ENCODE peak calls at places on chromosome 15, in six cellular contexts. U, W, J, I, O and S are unnamed samples.
A peak's percentile ranks its signal among the peaks of the same experiment; 100 is the strongest.

GRCh38 chr15:36688310-36689102 is 109.1 kb downstream of the CDIN1 start:
- DNase-seq in U (no peak), O (no peak), I (no peak), J (peak; percentile 41), W (peak; percentile 0), S (no peak)

GRCh38 chr15:73867956-73868355 is 5.4 kb upstream of the TBC1D21 start:
- DNase-seq in O (no peak), U (no peak), W (no peak), I (no peak), J (peak; percentile 38), S (no peak)

GRCh38 chr15:31280037-31280830 is 46.4 kb upstream of the KLF13 start:
- DNase-seq in J (no peak), W (peak; percentile 54), I (no peak), U (no peak), O (no peak), S (no peak)

GRCh38 chr15:69612112-69612511 is 159.5 kb downstream of the RPLP1 start:
- DNase-seq in O (no peak), W (no peak), I (no peak), U (no peak), J (no peak), S (no peak)

GRCh38 chr15:90000175-90000923 is 775 bp upstream of the ZNF710 start:
- DNase-seq in J (no peak), W (no peak), O (peak; percentile 40), I (no peak), U (no peak), S (no peak)

GRCh38 chr15:99909914-99910313 is 176.7 kb upstream of the LYSMD4 start:
- DNase-seq in U (peak; percentile 8), J (no peak), I (no peak), W (no peak), O (no peak), S (no peak)

GRCh38 chr15:49423021-49423420 is at the start of gene FGF7:
- DNase-seq in I (no peak), O (peak; percentile 26), U (peak; percentile 1), W (no peak), J (peak; percentile 64), S (no peak)

GRCh38 chr15:93485922-93486327 is 396.9 kb upstream of the RGMA start:
- DNase-seq in O (peak; percentile 65), U (no peak), J (no peak), I (no peak), W (no peak), S (no peak)

GRCh38 chr15:44207643-44208042 is 12.6 kb upstream of the FRMD5 start:
- DNase-seq in W (no peak), U (no peak), I (no peak), J (peak; percentile 65), O (no peak), S (no peak)

GRCh38 chr15:41972341-41973237 is at the start of gene EHD4:
- DNase-seq in W (peak; percentile 97), I (peak; percentile 97), U (peak; percentile 99), O (peak; percentile 94), J (peak; percentile 97), S (peak; percentile 97)

GRCh38 chr15:89888214-89888804 is 5.5 kb downstream of the AP3S2 start:
- DNase-seq in W (peak; percentile 21), U (peak; percentile 19), O (no peak), J (peak; percentile 65), I (no peak), S (no peak)

GRCh38 chr15:87634361-87634760 is 622.2 kb downstream of the NTRK3 start:
- DNase-seq in J (peak; percentile 41), O (no peak), U (no peak), I (no peak), W (no peak), S (no peak)